ENCODE peak calls at places on chromosome 14, in ten cellular contexts. One of them, this sample, is unnamed.

GRCh38 chr14:104190396-104191000 is 52.1 kb downstream of the KIF26A start:
- DNase-seq in upper lobe of right lung: no peak
- DNase-seq in GM23338: no peak
- DNase-seq in progenitor cell of endocrine pancreas: no peak
- DNase-seq in cardiac muscle cell: no peak
- DNase-seq in fibroblast of the aortic adventitia: no peak
- DNase-seq in hepatocyte: no peak
- DNase-seq in breast epithelium: no peak
- DNase-seq in heart left ventricle: no peak
- DNase-seq in glutamatergic neuron: no peak
- DNase-seq in this sample: no peak

GRCh38 chr14:20436363-20436755 is 393 bp upstream of the KLHL33 start:
- DNase-seq in upper lobe of right lung: no peak
- DNase-seq in GM23338: no peak
- DNase-seq in progenitor cell of endocrine pancreas: no peak
- DNase-seq in cardiac muscle cell: no peak
- DNase-seq in fibroblast of the aortic adventitia: peak; percentile 76
- DNase-seq in hepatocyte: no peak
- DNase-seq in breast epithelium: no peak
- DNase-seq in heart left ventricle: no peak
- DNase-seq in glutamatergic neuron: no peak
- DNase-seq in this sample: no peak

GRCh38 chr14:71322660-71323250 is 415.5 kb downstream of the PCNX1 start:
- DNase-seq in upper lobe of right lung: no peak
- DNase-seq in GM23338: no peak
- DNase-seq in progenitor cell of endocrine pancreas: no peak
- DNase-seq in cardiac muscle cell: peak; percentile 37
- DNase-seq in fibroblast of the aortic adventitia: peak; percentile 78
- DNase-seq in hepatocyte: peak; percentile 59
- DNase-seq in breast epithelium: no peak
- DNase-seq in heart left ventricle: no peak
- DNase-seq in glutamatergic neuron: no peak
- DNase-seq in this sample: no peak

GRCh38 chr14:100665518-100666032 is 61.1 kb upstream of the DLK1 start:
- DNase-seq in upper lobe of right lung: no peak
- DNase-seq in GM23338: no peak
- DNase-seq in progenitor cell of endocrine pancreas: no peak
- DNase-seq in cardiac muscle cell: no peak
- DNase-seq in fibroblast of the aortic adventitia: peak; percentile 17
- DNase-seq in hepatocyte: peak; percentile 19
- DNase-seq in breast epithelium: peak; percentile 43
- DNase-seq in heart left ventricle: no peak
- DNase-seq in glutamatergic neuron: no peak
- DNase-seq in this sample: no peak

GRCh38 chr14:89331398-89331797 is 85.6 kb downstream of the FOXN3 start:
- DNase-seq in upper lobe of right lung: no peak
- DNase-seq in GM23338: no peak
- DNase-seq in progenitor cell of endocrine pancreas: no peak
- DNase-seq in cardiac muscle cell: no peak
- DNase-seq in fibroblast of the aortic adventitia: no peak
- DNase-seq in hepatocyte: no peak
- DNase-seq in breast epithelium: no peak
- DNase-seq in heart left ventricle: no peak
- DNase-seq in glutamatergic neuron: no peak
- DNase-seq in this sample: no peak

GRCh38 chr14:58501214-58501816 is 73.8 kb downstream of the KIAA0586 start:
- DNase-seq in upper lobe of right lung: no peak
- DNase-seq in GM23338: peak; percentile 81
- DNase-seq in progenitor cell of endocrine pancreas: no peak
- DNase-seq in cardiac muscle cell: peak; percentile 83
- DNase-seq in fibroblast of the aortic adventitia: peak; percentile 92
- DNase-seq in hepatocyte: peak; percentile 80
- DNase-seq in breast epithelium: no peak
- DNase-seq in heart left ventricle: no peak
- DNase-seq in glutamatergic neuron: no peak
- DNase-seq in this sample: no peak

GRCh38 chr14:93952829-93953228 is 23.5 kb downstream of the ASB2 start:
- DNase-seq in upper lobe of right lung: no peak
- DNase-seq in GM23338: peak; percentile 19
- DNase-seq in progenitor cell of endocrine pancreas: no peak
- DNase-seq in cardiac muscle cell: no peak
- DNase-seq in fibroblast of the aortic adventitia: no peak
- DNase-seq in hepatocyte: no peak
- DNase-seq in breast epithelium: no peak
- DNase-seq in heart left ventricle: no peak
- DNase-seq in glutamatergic neuron: no peak
- DNase-seq in this sample: no peak

GRCh38 chr14:24339284-24340151 is at the start of gene RIPK3:
- DNase-seq in upper lobe of right lung: peak; percentile 87
- DNase-seq in GM23338: peak; percentile 72
- DNase-seq in progenitor cell of endocrine pancreas: no peak
- DNase-seq in cardiac muscle cell: no peak
- DNase-seq in fibroblast of the aortic adventitia: no peak
- DNase-seq in hepatocyte: peak; percentile 70
- DNase-seq in breast epithelium: no peak
- DNase-seq in heart left ventricle: peak; percentile 61
- DNase-seq in glutamatergic neuron: peak; percentile 25
- DNase-seq in this sample: no peak

DNA sequence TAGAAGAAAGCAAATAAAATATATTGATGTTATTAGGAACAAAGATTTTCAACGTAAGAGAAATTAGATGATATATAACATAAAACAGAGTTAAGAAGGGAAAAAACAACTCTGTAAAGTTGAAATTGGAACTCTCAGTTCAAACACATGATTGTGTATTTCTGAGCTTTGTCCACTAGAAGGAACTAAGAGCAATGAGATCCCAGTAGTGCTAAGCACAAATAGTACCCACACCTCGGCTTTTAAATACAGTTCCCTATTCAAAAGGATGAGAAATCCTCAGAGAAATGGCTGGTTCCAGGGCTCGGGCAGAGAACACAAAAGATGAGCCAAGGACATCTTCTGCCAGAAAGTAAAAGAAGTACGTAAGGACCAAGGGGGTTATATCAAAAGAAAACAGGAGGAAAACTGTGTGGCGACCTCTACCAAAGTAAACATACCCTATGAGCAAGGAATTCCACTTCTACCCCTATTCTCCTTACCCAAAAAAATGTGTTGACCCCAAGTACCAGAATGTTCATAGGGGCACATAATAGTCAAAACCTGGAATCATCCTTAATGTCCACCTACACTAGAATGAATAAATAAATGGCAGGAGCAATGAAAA is 96.6 kb downstream of the SPTSSA start:
- DNase-seq in upper lobe of right lung: no peak
- DNase-seq in GM23338: peak; percentile 15
- DNase-seq in progenitor cell of endocrine pancreas: no peak
- DNase-seq in cardiac muscle cell: peak; percentile 25
- DNase-seq in fibroblast of the aortic adventitia: peak; percentile 61
- DNase-seq in hepatocyte: peak; percentile 43
- DNase-seq in breast epithelium: no peak
- DNase-seq in heart left ventricle: no peak
- DNase-seq in glutamatergic neuron: no peak
- DNase-seq in this sample: no peak
- TF ChIP-seq CTCF in upper lobe of right lung: peak; percentile 47
- TF ChIP-seq CTCF in GM23338: peak; percentile 43
- TF ChIP-seq CTCF in progenitor cell of endocrine pancreas: no peak
- TF ChIP-seq CTCF in cardiac muscle cell: peak; percentile 36
- TF ChIP-seq CTCF in fibroblast of the aortic adventitia: peak; percentile 57
- TF ChIP-seq CTCF in hepatocyte: peak; percentile 36
- TF ChIP-seq CTCF in breast epithelium: no peak
- TF ChIP-seq CTCF in heart left ventricle: no peak
- TF ChIP-seq CTCF in glutamatergic neuron: peak; percentile 19
- TF ChIP-seq CTCF in this sample: peak; percentile 49

GRCh38 chr14:57266060-57266459 is 2.6 kb downstream of the EXOC5 start:
- DNase-seq in upper lobe of right lung: no peak
- DNase-seq in GM23338: peak; percentile 16
- DNase-seq in progenitor cell of endocrine pancreas: no peak
- DNase-seq in cardiac muscle cell: no peak
- DNase-seq in fibroblast of the aortic adventitia: peak; percentile 11
- DNase-seq in hepatocyte: no peak
- DNase-seq in breast epithelium: no peak
- DNase-seq in heart left ventricle: no peak
- DNase-seq in glutamatergic neuron: no peak
- DNase-seq in this sample: no peak

GRCh38 chr14:57273236-57273635 is 4.5 kb downstream of the AP5M1 start:
- DNase-seq in upper lobe of right lung: no peak
- DNase-seq in GM23338: no peak
- DNase-seq in progenitor cell of endocrine pancreas: no peak
- DNase-seq in cardiac muscle cell: no peak
- DNase-seq in fibroblast of the aortic adventitia: no peak
- DNase-seq in hepatocyte: no peak
- DNase-seq in breast epithelium: no peak
- DNase-seq in heart left ventricle: no peak
- DNase-seq in glutamatergic neuron: no peak
- DNase-seq in this sample: no peak

DNA sequence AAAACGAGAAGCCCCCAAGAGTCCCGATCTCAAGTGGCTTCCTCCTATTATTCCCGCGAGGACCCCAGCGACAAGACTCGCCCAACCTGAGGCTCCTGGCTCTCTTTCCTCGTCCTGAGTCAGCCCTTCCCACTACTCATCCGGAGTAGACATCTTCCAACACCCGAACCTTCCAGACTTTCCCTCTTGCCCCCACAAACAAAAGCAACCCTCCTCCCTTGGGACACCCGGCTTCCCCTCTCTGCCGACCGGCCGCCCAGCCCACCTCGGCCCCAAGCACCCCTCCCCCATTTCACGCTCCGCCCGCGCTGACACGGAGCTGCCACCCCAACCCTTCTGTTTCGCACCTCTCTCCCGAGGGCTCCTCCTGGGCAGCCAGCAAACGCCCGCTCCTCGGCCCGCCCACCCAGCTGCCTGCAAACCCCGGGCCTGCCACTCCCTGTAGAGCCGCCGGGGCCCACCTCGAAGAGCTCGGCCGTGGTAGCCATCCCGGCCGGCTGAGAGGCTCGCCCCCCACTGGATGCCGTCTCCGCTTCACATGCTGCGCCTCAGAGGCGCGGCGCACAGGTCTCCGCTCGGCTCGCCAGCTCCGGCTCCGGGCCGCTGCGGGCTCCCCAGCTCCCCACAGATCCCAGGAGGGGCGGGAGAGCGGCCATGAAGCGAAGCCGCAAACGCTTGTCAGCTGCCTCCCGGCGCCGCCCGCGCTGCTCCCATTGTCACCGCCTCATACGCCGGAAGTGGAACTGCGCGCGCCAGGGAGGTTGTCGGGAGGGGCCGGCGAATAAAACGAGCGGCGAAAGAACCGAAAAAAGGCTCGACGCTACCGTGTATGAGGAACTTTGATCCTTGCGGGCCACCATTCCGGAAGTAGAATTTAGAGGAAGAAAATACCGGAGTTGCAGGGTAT is at the start of the genes AP5M1 and EXOC5:
- DNase-seq in upper lobe of right lung: peak; percentile 96
- DNase-seq in GM23338: peak; percentile 98
- DNase-seq in progenitor cell of endocrine pancreas: peak; percentile 80
- DNase-seq in cardiac muscle cell: peak; percentile 96
- DNase-seq in fibroblast of the aortic adventitia: peak; percentile 90
- DNase-seq in hepatocyte: peak; percentile 95
- DNase-seq in breast epithelium: peak; percentile 84
- DNase-seq in heart left ventricle: peak; percentile 94
- DNase-seq in glutamatergic neuron: peak; percentile 94
- DNase-seq in this sample: peak; percentile 95
- TF ChIP-seq CTCF in upper lobe of right lung: no peak
- TF ChIP-seq CTCF in GM23338: no peak
- TF ChIP-seq CTCF in progenitor cell of endocrine pancreas: no peak
- TF ChIP-seq CTCF in cardiac muscle cell: no peak
- TF ChIP-seq CTCF in fibroblast of the aortic adventitia: peak; percentile 13
- TF ChIP-seq CTCF in hepatocyte: no peak
- TF ChIP-seq CTCF in breast epithelium: no peak
- TF ChIP-seq CTCF in heart left ventricle: no peak
- TF ChIP-seq CTCF in glutamatergic neuron: peak; percentile 10
- TF ChIP-seq CTCF in this sample: no peak

GRCh38 chr14:67734675-67735074 is 33.0 kb downstream of the RDH12 start:
- DNase-seq in upper lobe of right lung: no peak
- DNase-seq in GM23338: peak; percentile 63
- DNase-seq in progenitor cell of endocrine pancreas: no peak
- DNase-seq in cardiac muscle cell: no peak
- DNase-seq in fibroblast of the aortic adventitia: peak; percentile 20
- DNase-seq in hepatocyte: no peak
- DNase-seq in breast epithelium: no peak
- DNase-seq in heart left ventricle: no peak
- DNase-seq in glutamatergic neuron: no peak
- DNase-seq in this sample: no peak
- TF ChIP-seq CTCF in upper lobe of right lung: no peak
- TF ChIP-seq CTCF in GM23338: peak; percentile 49
- TF ChIP-seq CTCF in progenitor cell of endocrine pancreas: no peak
- TF ChIP-seq CTCF in cardiac muscle cell: peak; percentile 23
- TF ChIP-seq CTCF in fibroblast of the aortic adventitia: peak; percentile 25
- TF ChIP-seq CTCF in hepatocyte: no peak
- TF ChIP-seq CTCF in breast epithelium: no peak
- TF ChIP-seq CTCF in heart left ventricle: no peak
- TF ChIP-seq CTCF in glutamatergic neuron: no peak
- TF ChIP-seq CTCF in this sample: no peak

GRCh38 chr14:64137657-64138290 is 156.4 kb downstream of the ESR2 start:
- DNase-seq in upper lobe of right lung: no peak
- DNase-seq in GM23338: peak; percentile 40
- DNase-seq in progenitor cell of endocrine pancreas: no peak
- DNase-seq in cardiac muscle cell: peak; percentile 35
- DNase-seq in fibroblast of the aortic adventitia: peak; percentile 19
- DNase-seq in hepatocyte: peak; percentile 23
- DNase-seq in breast epithelium: no peak
- DNase-seq in heart left ventricle: no peak
- DNase-seq in glutamatergic neuron: no peak
- DNase-seq in this sample: no peak
- TF ChIP-seq CTCF in upper lobe of right lung: no peak
- TF ChIP-seq CTCF in GM23338: peak; percentile 40
- TF ChIP-seq CTCF in progenitor cell of endocrine pancreas: no peak
- TF ChIP-seq CTCF in cardiac muscle cell: peak; percentile 31
- TF ChIP-seq CTCF in fibroblast of the aortic adventitia: no peak
- TF ChIP-seq CTCF in hepatocyte: peak; percentile 29
- TF ChIP-seq CTCF in breast epithelium: no peak
- TF ChIP-seq CTCF in heart left ventricle: peak; percentile 31
- TF ChIP-seq CTCF in glutamatergic neuron: no peak
- TF ChIP-seq CTCF in this sample: peak; percentile 35

This sample was measured in osteocyte.